ENCODE peak calls at places on chromosomes 13 and 19, in eight cellular contexts. W, X, Q, J, M, R, S and Y are unnamed samples.

GRCh38 chr13:41991936-41992335 is 31.0 kb upstream of the VWA8 start:
- DNase-seq in W (no peak), X (no peak), Q (no peak), J (no peak), M (no peak), R (no peak), S (no peak), Y (no peak)

GRCh38 chr19:28960986-28961705 is 251.8 kb downstream of the UQCRFS1 start:
- DNase-seq in W (no peak), X (no peak), Q (no peak), J (no peak), M (no peak), R (no peak), S (no peak), Y (no peak)

GRCh38 chr19:4375164-4375619 is 25.2 kb downstream of the SH3GL1 start:
- DNase-seq in W (no peak), X (no peak), Q (no peak), J (peak; percentile 92), M (no peak), R (peak; percentile 71), S (peak; percentile 66), Y (no peak)

GRCh38 chr13:49560270-49561063 is 24.9 kb downstream of the RCBTB1 start:
- DNase-seq in W (no peak), X (no peak), Q (no peak), J (no peak), M (no peak), R (no peak), S (no peak), Y (no peak)

GRCh38 chr13:30791354-30791921 is 56.1 kb downstream of the ALOX5AP start:
- DNase-seq in W (no peak), X (no peak), Q (peak; percentile 78), J (no peak), M (no peak), R (no peak), S (no peak), Y (no peak)

GRCh38 chr13:20721454-20722357 is 18.2 kb downstream of the IL17D start:
- DNase-seq in W (no peak), X (no peak), Q (peak; percentile 55), J (no peak), M (peak; percentile 44), R (peak; percentile 42), S (no peak), Y (no peak)

GRCh38 chr19:31145021-31145420 is 204.2 kb downstream of the TSHZ3 start:
- DNase-seq in W (no peak), X (no peak), Q (no peak), J (no peak), M (no peak), R (no peak), S (no peak), Y (no peak)

GRCh38 chr19:41928754-41929535 is 696 bp upstream of the ERFL start:
- DNase-seq in W (peak; percentile 59), X (no peak), Q (no peak), J (no peak), M (no peak), R (no peak), S (no peak), Y (no peak)

GRCh38 chr19:33796164-33797100 is at the start of gene KCTD15:
- DNase-seq in W (no peak), X (no peak), Q (peak; percentile 48), J (no peak), M (no peak), R (no peak), S (peak; percentile 60), Y (no peak)

GRCh38 chr13:27973956-27974662 is 5.0 kb upstream of the CDX2 start:
- DNase-seq in W (no peak), X (no peak), Q (no peak), J (no peak), M (peak; percentile 32), R (no peak), S (no peak), Y (no peak)

GRCh38 chr13:53631511-53631910 is 602.9 kb downstream of the OLFM4 start:
- DNase-seq in W (no peak), X (no peak), Q (no peak), J (no peak), M (no peak), R (no peak), S (no peak), Y (no peak)

GRCh38 chr13:49781791-49782190 is 10.7 kb downstream of the KPNA3 start:
- DNase-seq in W (no peak), X (no peak), Q (no peak), J (no peak), M (no peak), R (no peak), S (no peak), Y (no peak)

GRCh38 chr13:77176350-77176749 is 149.4 kb upstream of the FBXL3 start:
- DNase-seq in W (no peak), X (no peak), Q (no peak), J (no peak), M (no peak), R (no peak), S (no peak), Y (no peak)

GRCh38 chr13:44157614-44158013 is 216.0 kb upstream of the SERP2 start:
- DNase-seq in W (no peak), X (no peak), Q (no peak), J (no peak), M (no peak), R (no peak), S (no peak), Y (no peak)

GRCh38 chr13:94481966-94482365 is 2.5 kb upstream of the DCT start:
- DNase-seq in W (no peak), X (no peak), Q (peak; percentile 22), J (no peak), M (peak; percentile 64), R (no peak), S (no peak), Y (no peak)

GRCh38 chr19:18397242-18398202 is at the start of gene LRRC25:
- DNase-seq in W (no peak), X (peak; percentile 23), Q (peak; percentile 46), J (no peak), M (no peak), R (peak; percentile 61), S (peak; percentile 51), Y (no peak)

GRCh38 chr19:29577662-29577963 is 28.5 kb upstream of the POP4 start:
- DNase-seq in W (no peak), X (no peak), Q (no peak), J (no peak), M (no peak), R (no peak), S (no peak), Y (no peak)

GRCh38 chr19:45352914-45353796 is 12.6 kb downstream of the KLC3 start:
- DNase-seq in W (no peak), X (no peak), Q (no peak), J (no peak), M (no peak), R (no peak), S (no peak), Y (no peak)

DNA sequence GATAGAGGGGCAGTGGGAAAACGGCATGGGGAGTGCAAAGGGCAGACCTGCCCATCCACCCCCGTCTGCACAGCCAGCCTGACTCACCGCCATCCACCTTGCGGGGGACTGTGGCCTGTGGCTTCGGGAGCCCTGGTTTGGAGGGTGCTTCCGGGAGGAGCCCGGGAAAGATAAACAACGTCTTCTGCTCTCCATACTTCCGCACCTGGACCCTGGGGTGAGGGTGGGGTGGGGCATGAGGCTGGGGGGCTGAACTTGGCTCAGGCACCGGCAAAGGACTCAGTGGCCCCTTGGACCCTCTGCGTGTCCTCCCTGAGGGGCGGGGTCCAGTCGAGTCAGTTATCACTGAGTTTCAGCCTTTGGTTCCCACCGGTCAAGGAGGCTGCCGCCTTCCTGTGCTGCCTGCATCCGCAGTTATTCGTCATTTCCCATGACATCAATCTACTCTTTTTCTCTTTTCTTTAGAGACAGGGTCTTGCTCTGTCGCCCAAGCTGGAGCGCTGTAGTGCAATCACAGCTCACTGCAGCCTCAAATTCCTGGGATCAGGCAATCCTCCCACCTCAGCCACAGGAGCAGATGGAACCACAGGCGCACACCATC is 3.2 kb downstream of the GPR108 start:
- DNase-seq in W (no peak), X (no peak), Q (no peak), J (no peak), M (no peak), R (peak; percentile 27), S (no peak), Y (no peak)
- H3K4me3 ChIP-seq in W (no peak overlapping the region), X (no peak overlapping the region), Q (no peak overlapping the region), J (no peak overlapping the region), M (no peak overlapping the region), R (no peak overlapping the region), S (no peak overlapping the region), Y (no peak overlapping the region)

GRCh38 chr13:59643239-59643865 is 520.4 kb downstream of the DIAPH3 start:
- DNase-seq in W (no peak), X (no peak), Q (no peak), J (no peak), M (no peak), R (no peak), S (no peak), Y (no peak)
- H3K4me3 ChIP-seq in W (no peak overlapping the region), X (no peak overlapping the region), Q (no peak overlapping the region), J (no peak overlapping the region), M (no peak overlapping the region), R (no peak overlapping the region), S (no peak overlapping the region), Y (no peak overlapping the region)

DNA sequence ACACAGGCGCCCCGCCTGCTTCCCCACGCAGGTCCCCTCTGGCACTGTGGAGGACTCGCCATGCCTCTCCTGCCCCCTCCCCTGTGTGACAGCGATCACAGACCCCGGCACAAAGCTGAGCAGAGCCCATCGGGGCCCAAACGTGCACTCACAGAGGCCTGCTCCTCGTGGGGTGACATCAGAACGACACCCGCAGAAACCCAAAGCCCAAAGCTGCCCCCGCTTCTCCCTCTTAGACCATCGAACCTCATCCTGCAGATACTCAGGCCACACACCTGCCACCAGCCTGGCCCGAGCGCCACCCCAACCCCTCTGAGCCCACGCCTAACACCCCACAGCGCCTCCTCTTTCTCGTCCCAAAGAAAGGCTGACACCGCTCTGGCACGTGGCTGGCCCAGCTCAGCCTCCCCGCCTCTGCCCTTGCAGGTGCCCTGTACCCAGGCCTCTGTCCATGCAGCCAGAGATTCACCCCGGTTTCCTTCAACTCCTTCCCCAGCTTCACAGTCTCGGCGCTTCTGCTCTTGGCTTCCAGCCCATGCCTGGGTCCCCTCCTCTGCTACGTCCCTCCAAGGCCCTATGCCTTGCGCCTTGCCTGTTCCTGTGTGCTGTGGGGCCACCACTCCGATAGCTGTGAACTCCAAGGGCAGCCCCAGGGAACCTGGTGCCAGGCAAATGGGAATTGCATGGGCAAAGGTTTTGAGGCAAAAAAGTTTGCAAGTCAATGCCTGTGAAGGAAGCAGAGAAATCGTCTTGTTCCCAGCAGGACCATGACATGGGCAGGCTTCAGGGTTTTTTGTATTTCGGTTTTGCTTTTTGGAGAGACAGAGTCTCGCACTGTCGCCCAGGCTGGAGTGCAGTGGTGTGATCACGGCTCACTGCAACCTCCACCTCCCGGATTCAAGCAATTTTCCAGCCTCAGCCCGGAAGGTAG is 833 bp upstream of the CBARP start:
- DNase-seq in W (no peak), X (no peak), Q (no peak), J (no peak), M (no peak), R (no peak), S (no peak), Y (no peak)
- H3K4me3 ChIP-seq in W (no peak overlapping the region), X (peak overlapping the region; percentile 36), Q (peak overlapping the region; percentile 73), J (no peak overlapping the region), M (peak overlapping the region; percentile 70), R (no peak overlapping the region), S (peak overlapping the region; percentile 46), Y (peak overlapping the region; percentile 23)

GRCh38 chr13:113052206-113052605 is 53.4 kb upstream of the F7 start:
- DNase-seq in W (no peak), X (no peak), Q (no peak), J (no peak), M (no peak), R (no peak), S (no peak), Y (no peak)
- H3K4me3 ChIP-seq in W (no peak overlapping the region), X (no peak overlapping the region), Q (no peak overlapping the region), J (no peak overlapping the region), M (no peak overlapping the region), R (no peak overlapping the region), S (no peak overlapping the region), Y (no peak overlapping the region)

GRCh38 chr19:1523412-1524205 is at the start of gene PLK5:
- DNase-seq in W (no peak), X (no peak), Q (no peak), J (no peak), M (no peak), R (no peak), S (no peak), Y (no peak)
- H3K4me3 ChIP-seq in W (no peak within 1 kb of the TSS), X (peak within 1 kb of the TSS; percentile 87), Q (peak within 1 kb of the TSS; percentile 46), J (no peak within 1 kb of the TSS), M (peak within 1 kb of the TSS; percentile 31), R (no peak within 1 kb of the TSS), S (no peak within 1 kb of the TSS), Y (no peak within 1 kb of the TSS)